ENCODE peak calls at places on chromosome 1, in six cellular contexts. O, M, U, K, Z and N are unnamed samples. For H3K4me1, the result is how much of the 10 kb centered on the place peaks cover.

GRCh38 chr1:223711838-223712183 is 528 bp upstream of the CAPN2 start:
- DNase-seq in O (no peak), M (no peak), U (no peak), K (peak), Z (no peak), N (no peak)

GRCh38 chr1:167579986-167580385 is 26.4 kb upstream of the CREG1 start:
- DNase-seq in O (no peak), M (no peak), U (no peak), K (no peak), Z (no peak), N (no peak)

GRCh38 chr1:56710646-56711045 is 65.5 kb downstream of the PRKAA2 start:
- DNase-seq in O (no peak), M (no peak), U (no peak), K (peak), Z (no peak), N (no peak)

GRCh38 chr1:55893155-55893554 is 678.0 kb upstream of the USP24 start:
- DNase-seq in O (no peak), M (no peak), U (no peak), K (peak), Z (no peak), N (no peak)

GRCh38 chr1:10242811-10243210 is 32.4 kb downstream of the KIF1B start:
- DNase-seq in O (no peak), M (no peak), U (no peak), K (no peak), Z (no peak), N (no peak)

GRCh38 chr1:44791364-44791801 is 3.4 kb upstream of the BEST4 start:
- DNase-seq in O (peak), M (no peak), U (no peak), K (no peak), Z (no peak), N (no peak)

GRCh38 chr1:236148471-236148847 is 6.1 kb downstream of the GPR137B start:
- DNase-seq in O (no peak), M (no peak), U (no peak), K (no peak), Z (no peak), N (no peak)

GRCh38 chr1:164051791-164052190 is 507.2 kb upstream of the PBX1 start:
- DNase-seq in O (no peak), M (no peak), U (no peak), K (no peak), Z (no peak), N (no peak)

GRCh38 chr1:25795227-25795626 is 4.8 kb upstream of the SELENON start:
- DNase-seq in O (no peak), M (no peak), U (no peak), K (no peak), Z (no peak), N (no peak)

GRCh38 chr1:110205156-110205555 is 5.0 kb upstream of the KCNC4 start:
- DNase-seq in O (no peak), M (no peak), U (no peak), K (no peak), Z (no peak), N (no peak)

GRCh38 chr1:31257213-31257612 is 17.5 kb upstream of the NKAIN1 start:
- DNase-seq in O (no peak), M (no peak), U (no peak), K (no peak), Z (no peak), N (no peak)

GRCh38 chr1:85884372-85885035 is 176.3 kb upstream of the ZNHIT6 start:
- DNase-seq in O (no peak), M (no peak), U (no peak), K (no peak), Z (peak), N (no peak)

GRCh38 chr1:118148034-118148433 is 37.0 kb downstream of the SPAG17 start:
- DNase-seq in O (no peak), M (no peak), U (no peak), K (no peak), Z (no peak), N (no peak)

GRCh38 chr1:78114034-78114956 is 68.5 kb downstream of the GIPC2 start:
- DNase-seq in O (no peak), M (no peak), U (no peak), K (peak), Z (peak), N (peak)

GRCh38 chr1:48851638-48852037 is 74.9 kb upstream of the BEND5 start:
- DNase-seq in O (no peak), M (no peak), U (no peak), K (no peak), Z (no peak), N (no peak)

GRCh38 chr1:95067069-95067468 is 5.7 kb downstream of the ALG14 start:
- DNase-seq in O (no peak), M (no peak), U (no peak), K (no peak), Z (no peak), N (no peak)

GRCh38 chr1:32272557-32273388 is 19.1 kb upstream of the HDAC1 start:
- DNase-seq in O (no peak), M (no peak), U (no peak), K (no peak), Z (no peak), N (peak)

GRCh38 chr1:240194120-240194519 is 102.4 kb downstream of the FMN2 start:
- DNase-seq in O (no peak), M (no peak), U (no peak), K (no peak), Z (no peak), N (no peak)

GRCh38 chr1:53733447-53733931 is 5.5 kb downstream of the GLIS1 start:
- DNase-seq in O (no peak), M (no peak), U (no peak), K (no peak), Z (no peak), N (no peak)

GRCh38 chr1:30693366-30693765 is 30.0 kb downstream of the MATN1 start:
- DNase-seq in O (no peak), M (peak), U (no peak), K (no peak), Z (no peak), N (no peak)

GRCh38 chr1:235246022-235246948 is 81.7 kb downstream of the ARID4B start:
- DNase-seq in O (no peak), M (no peak), U (no peak), K (peak), Z (no peak), N (no peak)

GRCh38 chr1:236143104-236143948 is 987 bp downstream of the GPR137B start:
- DNase-seq in O (no peak), M (no peak), U (no peak), K (no peak), Z (peak), N (no peak)

GRCh38 chr1:62386351-62387121 is 50.3 kb upstream of the USP1 start:
- DNase-seq in O (no peak), M (no peak), U (no peak), K (peak), Z (no peak), N (no peak)
- H3K4me3 ChIP-seq in O (no peak), M (no peak), U (no peak), K (no peak), Z (no peak), N (no peak)

DNA sequence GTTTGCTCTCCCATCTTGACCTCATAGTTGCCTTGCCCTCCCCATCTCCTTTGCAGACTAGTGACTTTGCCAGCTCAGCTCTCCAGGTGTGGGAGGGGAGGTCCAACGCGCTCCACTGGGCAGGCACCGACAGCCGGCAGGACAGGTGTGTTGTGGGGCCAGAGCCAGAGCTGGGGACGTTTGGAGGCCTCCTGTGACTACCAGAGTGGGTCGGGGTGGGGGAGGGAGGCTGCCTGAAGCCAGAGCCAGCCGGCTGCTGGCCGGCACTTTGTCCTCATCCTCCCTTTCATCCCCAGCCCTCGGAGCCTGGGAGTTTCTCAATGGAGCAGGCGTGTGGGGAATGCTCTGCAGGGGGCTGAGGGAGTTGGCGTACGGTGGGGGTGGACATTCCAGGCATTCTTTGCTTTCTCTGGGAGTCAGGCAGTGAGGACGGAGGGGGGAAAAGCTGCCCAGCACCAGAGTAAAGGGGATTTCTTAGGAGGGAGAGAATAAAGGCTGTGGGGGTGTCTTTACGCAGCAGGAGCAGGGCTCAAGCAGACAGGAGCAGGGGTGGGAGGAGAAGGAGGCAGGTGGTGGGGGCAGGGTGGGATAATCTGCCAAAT is 20.2 kb downstream of the NUAK2 start:
- DNase-seq in O (peak), M (peak), U (no peak), K (peak), Z (no peak), N (no peak)
- H3K27ac ChIP-seq in O (peak), M (no peak), U (no peak), K (peak), Z (peak), N (no peak)

DNA sequence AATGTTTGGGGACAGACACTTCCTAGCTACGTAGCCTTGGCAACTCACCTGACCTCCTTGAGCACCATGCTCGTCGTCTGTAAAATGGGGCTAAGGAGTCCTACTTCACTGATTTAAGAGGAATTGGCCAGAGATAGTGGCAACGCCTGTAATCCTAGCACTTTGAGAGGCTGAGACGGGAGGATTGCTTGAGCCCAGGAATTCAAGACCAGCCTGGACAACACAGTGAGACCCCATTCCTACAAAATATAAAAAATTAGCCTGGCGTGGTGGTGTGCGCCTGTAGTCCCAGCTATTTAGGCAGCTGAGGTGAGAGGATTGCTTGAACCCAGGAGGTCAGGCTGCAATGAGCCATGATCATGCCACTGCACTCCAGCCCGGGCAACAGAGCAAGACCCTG is 4.5 kb downstream of the SYTL1 start:
- DNase-seq in O (no peak), M (no peak), U (no peak), K (no peak), Z (no peak), N (no peak)
- H3K4me1 ChIP-seq in O (under half), M (under half), U (under half), K (under half), Z (under half), N (under half)

GRCh38 chr1:178537445-178538090 is 24.7 kb downstream of the TEX35 start:
- DNase-seq in O (no peak), M (peak), U (no peak), K (peak), Z (no peak), N (no peak)
- H3K4me3 ChIP-seq in O (no peak), M (no peak), U (no peak), K (peak), Z (no peak), N (no peak)

DNA sequence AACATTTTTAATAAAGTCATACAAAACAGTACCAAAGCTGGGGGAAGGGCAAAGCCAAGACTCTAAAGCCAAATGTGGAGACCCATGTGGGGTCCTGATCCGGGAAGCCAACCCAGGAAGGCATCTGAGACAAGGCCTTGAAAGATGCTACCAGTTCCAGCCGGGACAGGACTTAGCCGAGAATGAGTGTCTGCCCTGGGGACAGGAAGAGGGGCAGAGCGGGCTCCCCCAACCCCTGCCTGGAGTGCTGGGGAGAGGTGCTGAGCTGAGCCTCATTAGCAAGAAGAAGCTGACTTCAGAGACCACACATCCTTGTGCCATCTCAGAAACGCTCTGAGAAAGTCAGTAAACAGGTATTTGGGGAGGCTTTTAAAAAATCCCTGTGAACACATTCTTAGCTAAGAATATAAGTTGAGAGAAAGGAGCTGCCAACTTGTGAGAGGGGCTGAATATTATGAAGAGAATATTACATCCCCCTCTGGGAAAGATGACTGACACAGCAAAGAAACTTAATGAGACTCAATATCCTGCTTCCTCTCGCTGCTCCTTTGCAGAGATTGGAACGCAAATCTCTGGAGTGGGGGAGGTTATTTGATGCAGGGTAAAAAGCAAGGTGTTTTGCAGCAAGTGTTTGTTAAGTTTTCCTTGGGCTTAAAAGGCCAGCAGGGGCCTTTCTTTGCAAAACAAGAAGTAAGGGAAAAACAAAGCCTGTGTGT is 103.3 kb upstream of the KCND3 start:
- DNase-seq in O (no peak), M (no peak), U (no peak), K (no peak), Z (no peak), N (no peak)
- H3K27ac ChIP-seq in O (no peak), M (no peak), U (no peak), K (no peak), Z (no peak), N (no peak)